ENCODE peak calls at places on chromosomes 6 and 20, in seven cellular contexts. B is AG10803, L is ovary, G is fibroblast of mammary gland, S is cardiac muscle cell, U is RWPE1, P is pancreas. K is an unnamed sample.

GRCh38 chr6:10341605-10342004 is 73.3 kb downstream of the TFAP2A start:
- DNase-seq in S (no peak), U (no peak), B (no peak), G (no peak), P (no peak), L (no peak), K (no peak)

GRCh38 chr20:41327178-41327577 is 9.6 kb upstream of the ZHX3 start:
- DNase-seq in G (no peak), U (no peak), P (no peak), S (no peak), B (no peak), L (no peak), K (no peak)

GRCh38 chr6:170212956-170213636 is 77.8 kb downstream of the DLL1 start:
- DNase-seq in G (no peak), P (no peak), L (no peak), U (no peak), B (no peak), S (no peak), K (no peak)

GRCh38 chr6:131164506-131164905 is 29.2 kb downstream of the AKAP7 start:
- DNase-seq in B (peak; percentile 40), U (no peak), G (no peak), P (no peak), S (peak; percentile 37), L (no peak), K (no peak)

GRCh38 chr6:112041535-112041934 is 12.4 kb upstream of the CCN6 start:
- DNase-seq in L (no peak), P (no peak), B (no peak), S (no peak), G (no peak), U (no peak), K (no peak)

GRCh38 chr20:41622584-41622983 is 4.4 kb upstream of the CHD6 start:
- DNase-seq in S (no peak), G (no peak), U (no peak), P (no peak), L (no peak), B (no peak), K (no peak)

GRCh38 chr6:160010067-160010466 is 41.2 kb downstream of the IGF2R start:
- DNase-seq in U (no peak), P (no peak), G (peak; percentile 100), L (peak; percentile 44), B (peak; percentile 92), S (peak; percentile 92), K (peak; percentile 47)

GRCh38 chr6:11585426-11586016 is 48.0 kb downstream of the TMEM170B start:
- DNase-seq in B (peak; percentile 63), L (no peak), P (no peak), S (peak; percentile 76), G (peak; percentile 68), U (peak; percentile 52), K (no peak)

GRCh38 chr20:4602297-4602631 is 119.4 kb upstream of the PRND start:
- DNase-seq in G (peak; percentile 45), B (peak; percentile 62), S (no peak), P (no peak), L (no peak), U (no peak), K (no peak)

GRCh38 chr6:3724451-3725144 is 26.9 kb downstream of the PXDC1 start:
- DNase-seq in S (no peak), L (no peak), P (no peak), U (no peak), B (peak; percentile 32), G (peak; percentile 57), K (no peak)

GRCh38 chr20:208937-209566 is 18.0 kb upstream of the DEFB129 start:
- DNase-seq in U (peak; percentile 34), P (no peak), S (peak; percentile 81), L (no peak), G (peak; percentile 81), B (peak; percentile 73), K (peak; percentile 35)

GRCh38 chr20:63567382-63568169 is 6.5 kb downstream of the HELZ2 start:
- DNase-seq in S (peak; percentile 17), G (no peak), B (no peak), P (peak; percentile 74), U (no peak), L (no peak), K (no peak)

GRCh38 chr6:1595271-1596087 is 14.2 kb upstream of the FOXC1 start:
- DNase-seq in S (no peak), U (no peak), B (no peak), G (no peak), L (no peak), P (no peak), K (no peak)

GRCh38 chr6:39301606-39302005 is 12.6 kb downstream of the KCNK17 start:
- DNase-seq in L (no peak), S (no peak), G (no peak), U (no peak), P (no peak), B (no peak), K (no peak)

GRCh38 chr20:35739294-35740163 is 2.5 kb downstream of the RBM39 start:
- DNase-seq in B (peak; percentile 58), S (peak; percentile 64), U (no peak), P (no peak), L (no peak), G (peak; percentile 62), K (no peak)

GRCh38 chr6:113530769-113531168 is 326.4 kb upstream of the MARCKS start:
- DNase-seq in P (no peak), U (peak; percentile 64), S (peak; percentile 45), L (no peak), B (peak; percentile 53), G (peak; percentile 89), K (no peak)

GRCh38 chr6:30888472-30889137 is 4.3 kb downstream of the DDR1 start:
- DNase-seq in S (peak; percentile 61), L (peak; percentile 6), G (peak; percentile 65), B (peak; percentile 35), P (no peak), U (no peak), K (no peak)

GRCh38 chr6:146381486-146381885 is 162.1 kb upstream of the RAB32 start:
- DNase-seq in P (no peak), U (no peak), G (no peak), B (no peak), L (no peak), S (peak; percentile 8), K (no peak)
- TF ChIP-seq CTCF in P (no peak), U (no peak), G (peak; percentile 34), B (peak; percentile 36), L (no peak), S (peak; percentile 33), K (peak; percentile 15)

GRCh38 chr6:149723771-149724417 is 6.0 kb upstream of the LATS1 start:
- DNase-seq in L (no peak), B (peak; percentile 87), G (peak; percentile 90), P (no peak), S (peak; percentile 87), U (peak; percentile 76), K (peak; percentile 67)
- TF ChIP-seq CTCF in L (peak; percentile 32), B (peak; percentile 93), G (peak; percentile 95), P (peak; percentile 39), S (peak; percentile 87), U (peak; percentile 77), K (peak; percentile 88)

DNA sequence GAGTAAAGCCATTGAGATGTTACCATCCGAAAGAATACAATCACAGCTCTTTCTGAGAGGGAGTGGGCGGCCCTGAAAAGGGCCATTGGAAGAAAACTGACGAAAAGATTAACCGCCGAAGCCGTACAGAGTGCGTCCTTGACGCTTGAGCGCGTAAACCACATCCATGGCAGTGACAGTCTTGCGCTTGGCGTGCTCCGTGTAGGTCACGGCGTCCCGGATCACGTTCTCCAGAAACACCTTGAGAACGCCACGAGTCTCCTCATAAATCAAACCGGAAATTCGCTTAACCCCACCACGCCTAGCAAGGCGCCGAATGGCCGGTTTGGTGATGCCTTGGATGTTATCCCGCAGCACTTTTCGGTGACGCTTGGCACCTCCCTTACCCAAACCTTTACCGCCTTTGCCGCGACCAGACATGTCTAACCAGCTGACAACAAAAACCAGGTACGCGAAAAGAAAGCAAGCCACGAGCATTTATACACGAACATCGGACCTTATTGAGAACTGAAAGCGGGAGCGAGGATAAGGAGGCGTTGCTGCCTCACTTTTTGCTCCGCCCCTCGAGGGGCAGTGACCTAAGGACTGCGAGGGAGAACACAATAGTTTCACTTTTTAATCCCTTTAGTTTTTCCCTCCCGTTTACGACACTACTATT is 60.3 kb upstream of the HFE start:
- DNase-seq in B (peak; percentile 91), P (peak; percentile 93), L (peak; percentile 94), S (peak; percentile 94), U (peak; percentile 78), G (peak; percentile 96), K (peak; percentile 89)
- TF ChIP-seq CTCF in B (no peak), P (no peak), L (no peak), S (no peak), U (no peak), G (no peak), K (no peak)

DNA sequence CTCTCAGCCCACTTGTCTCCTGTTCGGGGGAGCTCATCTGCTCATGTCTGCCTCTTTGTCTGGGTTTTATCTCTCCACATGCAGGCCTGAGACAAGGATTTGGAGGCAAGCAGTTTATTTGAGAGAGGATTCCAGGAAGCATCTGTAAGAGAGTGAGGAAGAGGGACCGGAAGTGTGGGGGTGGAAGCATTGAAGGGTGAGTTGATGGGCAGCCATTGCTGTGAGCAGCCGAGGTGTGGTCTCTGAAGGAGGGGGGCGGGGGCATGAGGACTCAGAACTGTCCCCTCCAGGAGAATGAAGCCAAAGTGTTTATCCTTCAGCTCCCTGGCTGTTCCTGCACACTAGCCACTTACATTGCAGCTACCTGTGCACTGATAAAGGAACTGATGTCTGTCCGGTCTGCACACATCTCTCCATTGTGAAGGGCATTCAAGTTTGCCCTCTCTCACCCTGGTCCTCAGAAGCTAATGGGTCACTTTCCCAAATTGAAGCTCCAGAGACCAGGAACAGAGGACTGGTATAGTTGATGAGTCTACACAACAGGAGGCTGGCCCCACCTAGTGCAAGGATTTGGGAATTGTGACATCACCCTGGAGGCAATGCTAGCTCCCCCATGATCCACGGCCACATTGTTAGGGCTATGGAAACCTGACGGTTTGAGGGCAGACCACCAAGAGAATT is 100.5 kb upstream of the FOXA2 start:
- DNase-seq in L (no peak), B (no peak), U (peak; percentile 24), P (no peak), G (peak; percentile 6), S (no peak), K (no peak)
- TF ChIP-seq CTCF in L (no peak), B (no peak), U (peak; percentile 15), P (no peak), G (no peak), S (no peak), K (no peak)

DNA sequence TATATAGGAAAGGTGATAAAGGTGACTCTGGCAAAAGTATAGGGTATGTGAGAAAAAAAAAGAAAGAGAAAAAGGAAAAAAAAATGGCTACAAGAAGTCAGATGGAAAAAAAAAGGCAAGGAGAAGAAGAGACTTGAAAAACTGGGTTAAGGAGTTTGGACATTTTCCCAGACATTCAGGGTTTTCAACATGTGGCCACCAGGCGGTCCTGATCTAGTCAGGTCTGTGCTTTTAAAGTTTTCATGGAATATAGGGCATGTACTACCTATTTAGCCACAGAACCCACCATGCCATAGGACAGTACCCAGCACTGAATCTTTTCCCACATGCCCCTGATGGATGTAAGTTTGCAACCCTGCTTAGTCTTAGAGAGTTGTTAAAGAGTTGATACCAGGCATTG is 433.7 kb downstream of the MAFB start:
- DNase-seq in B (peak; percentile 70), L (no peak), P (no peak), U (no peak), G (peak; percentile 62), S (peak; percentile 68), K (no peak)
- TF ChIP-seq CTCF in B (peak; percentile 52), L (no peak), P (no peak), U (peak; percentile 14), G (peak; percentile 28), S (peak; percentile 35), K (peak; percentile 30)

GRCh38 chr6:127690092-127690491 is 113.1 kb downstream of the C6orf58 start:
- DNase-seq in P (no peak), G (peak; percentile 43), U (peak; percentile 18), S (peak; percentile 42), B (peak; percentile 16), L (no peak), K (peak; percentile 3)
- TF ChIP-seq CTCF in P (no peak), G (peak; percentile 73), U (peak; percentile 68), S (peak; percentile 65), B (peak; percentile 69), L (peak; percentile 32), K (peak; percentile 69)

GRCh38 chr20:25160457-25160856 is 35.1 kb upstream of the ENTPD6 start:
- DNase-seq in L (no peak), P (no peak), B (no peak), S (no peak), G (no peak), U (no peak), K (no peak)
- TF ChIP-seq CTCF in L (no peak), P (no peak), B (no peak), S (no peak), G (no peak), U (no peak), K (no peak)